ENCODE peak calls at places on chromosomes 5 and 9, in ten cellular contexts. K, G, Z, R, B, A, L, T, F and N are unnamed samples.

GRCh38 chr5:134227259-134227658 is 1.4 kb upstream of the PPP2CA start:
- DNase-seq in K (no peak), G (no peak), Z (no peak), R (no peak), B (peak), A (no peak), L (no peak), T (no peak), F (no peak), N (no peak)

GRCh38 chr5:171387970-171388815 is 544 bp downstream of the NPM1 start:
- DNase-seq in K (peak), G (peak), Z (peak), R (peak), B (peak), A (peak), L (peak), T (peak), F (peak), N (peak)

GRCh38 chr5:174328626-174329299 is 283.3 kb downstream of the NSG2 start:
- DNase-seq in K (no peak), G (no peak), Z (no peak), R (no peak), B (no peak), A (no peak), L (no peak), T (no peak), F (no peak), N (no peak)

GRCh38 chr5:167255931-167256330 is 1035.5 kb upstream of the WWC1 start:
- DNase-seq in K (no peak), G (no peak), Z (no peak), R (no peak), B (no peak), A (no peak), L (no peak), T (no peak), F (no peak), N (no peak)

GRCh38 chr5:76280494-76280893 is 122.6 kb upstream of the IQGAP2 start:
- DNase-seq in K (no peak), G (no peak), Z (no peak), R (no peak), B (no peak), A (no peak), L (no peak), T (no peak), F (no peak), N (no peak)

GRCh38 chr9:27359763-27360162 is 62.8 kb upstream of the EQTN start:
- DNase-seq in K (no peak), G (no peak), Z (no peak), R (no peak), B (no peak), A (no peak), L (no peak), T (no peak), F (no peak), N (no peak)

GRCh38 chr9:137030528-137030927 is 1.4 kb downstream of the FUT7 start:
- DNase-seq in K (no peak), G (no peak), Z (peak), R (no peak), B (peak), A (peak), L (no peak), T (no peak), F (no peak), N (no peak)

GRCh38 chr9:70413427-70413797 is 1.0 kb downstream of the KLF9 start:
- DNase-seq in K (no peak), G (no peak), Z (no peak), R (peak), B (no peak), A (peak), L (no peak), T (peak), F (no peak), N (peak)

GRCh38 chr5:138032028-138032571 is 779 bp downstream of the FAM13B start:
- DNase-seq in K (no peak), G (peak), Z (peak), R (peak), B (peak), A (peak), L (peak), T (peak), F (no peak), N (peak)

GRCh38 chr9:14203366-14204056 is 110.4 kb downstream of the NFIB start:
- DNase-seq in K (no peak), G (peak), Z (peak), R (peak), B (peak), A (no peak), L (no peak), T (no peak), F (peak), N (peak)

GRCh38 chr9:122179054-122179689 is 19.5 kb downstream of the MORN5 start:
- DNase-seq in K (no peak), G (no peak), Z (no peak), R (no peak), B (peak), A (no peak), L (no peak), T (no peak), F (no peak), N (no peak)

GRCh38 chr5:36156619-36157018 is 4.7 kb downstream of the SKP2 start:
- DNase-seq in K (no peak), G (no peak), Z (no peak), R (no peak), B (no peak), A (no peak), L (no peak), T (no peak), F (no peak), N (no peak)

GRCh38 chr5:165227515-165227914 is 1722.1 kb downstream of the MAT2B start:
- DNase-seq in K (no peak), G (no peak), Z (no peak), R (no peak), B (no peak), A (no peak), L (no peak), T (no peak), F (no peak), N (no peak)

GRCh38 chr9:96126321-96126881 is 175.6 kb downstream of the HSD17B3 start:
- DNase-seq in K (no peak), G (no peak), Z (no peak), R (no peak), B (peak), A (no peak), L (no peak), T (no peak), F (no peak), N (no peak)

GRCh38 chr5:31638748-31639418 is at the start of gene PDZD2:
- DNase-seq in K (peak), G (peak), Z (peak), R (peak), B (peak), A (peak), L (peak), T (no peak), F (peak), N (peak)

GRCh38 chr5:31637851-31638250 is 1.1 kb upstream of the PDZD2 start:
- DNase-seq in K (no peak), G (no peak), Z (no peak), R (no peak), B (no peak), A (no peak), L (no peak), T (no peak), F (no peak), N (no peak)

GRCh38 chr5:31639488-31640011 is 619 bp downstream of the PDZD2 start:
- DNase-seq in K (no peak), G (no peak), Z (no peak), R (peak), B (no peak), A (no peak), L (no peak), T (no peak), F (peak), N (no peak)

GRCh38 chr5:31640024-31640423 is 1.1 kb downstream of the PDZD2 start:
- DNase-seq in K (no peak), G (no peak), Z (no peak), R (peak), B (no peak), A (no peak), L (no peak), T (no peak), F (no peak), N (peak)

GRCh38 chr5:31638286-31638685 is 645 bp upstream of the PDZD2 start:
- DNase-seq in K (no peak), G (peak), Z (peak), R (peak), B (no peak), A (no peak), L (no peak), T (no peak), F (peak), N (peak)
- H3K4me3 ChIP-seq in K (peak), G (peak), Z (peak), R (peak), B (peak), A (peak), L (peak), T (no peak), F (peak), N (peak)

DNA sequence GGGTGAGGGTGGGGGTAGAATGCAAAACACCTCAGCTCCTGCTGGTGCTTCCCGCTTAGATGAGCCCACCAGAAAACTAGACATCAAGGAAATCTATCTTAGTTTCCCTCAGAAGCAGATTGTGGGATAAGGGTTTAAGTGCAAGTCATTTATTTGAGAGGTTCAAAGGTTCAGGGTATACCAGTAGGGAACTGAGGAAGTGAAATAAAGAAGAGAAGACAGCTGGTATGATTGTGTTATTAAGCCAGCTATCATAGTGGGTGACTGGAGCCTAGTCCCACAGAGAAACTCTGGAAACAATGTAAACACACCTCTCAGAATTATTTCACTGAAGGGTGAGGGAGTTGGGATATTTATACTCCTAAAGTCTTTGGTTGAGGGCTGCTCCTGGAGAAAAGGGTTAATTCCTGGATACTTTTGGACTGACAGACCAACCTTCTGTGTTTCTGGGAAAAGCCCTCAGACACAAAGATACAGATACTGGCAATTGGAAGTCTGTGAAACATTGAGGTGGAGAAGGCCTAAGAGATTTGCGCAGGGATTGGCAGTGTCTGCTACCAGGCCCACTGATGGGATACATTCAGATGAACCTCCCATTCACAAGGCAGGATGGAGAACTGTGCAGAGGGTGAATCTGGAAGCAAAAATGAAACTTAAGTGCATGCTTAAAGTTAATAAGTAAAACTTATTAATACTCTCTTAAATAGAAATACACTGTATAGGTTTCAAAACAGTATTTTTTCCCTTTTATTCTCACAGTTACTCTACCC is 6.4 kb upstream of the DCTN4 start:
- DNase-seq in K (no peak), G (no peak), Z (no peak), R (no peak), B (no peak), A (no peak), L (no peak), T (no peak), F (no peak), N (no peak)
- H3K27ac ChIP-seq in K (no peak), G (no peak), Z (no peak), R (no peak), B (no peak), A (no peak), L (no peak), T (no peak), F (no peak), N (no peak)

GRCh38 chr5:143758750-143759149 is 53.2 kb upstream of the HMHB1 start:
- DNase-seq in K (no peak), G (no peak), Z (no peak), R (no peak), B (no peak), A (no peak), L (no peak), T (no peak), F (no peak), N (no peak)
- H3K4me3 ChIP-seq in K (no peak), G (no peak), Z (no peak), R (no peak), B (no peak), A (no peak), L (no peak), T (no peak), F (no peak), N (no peak)

DNA sequence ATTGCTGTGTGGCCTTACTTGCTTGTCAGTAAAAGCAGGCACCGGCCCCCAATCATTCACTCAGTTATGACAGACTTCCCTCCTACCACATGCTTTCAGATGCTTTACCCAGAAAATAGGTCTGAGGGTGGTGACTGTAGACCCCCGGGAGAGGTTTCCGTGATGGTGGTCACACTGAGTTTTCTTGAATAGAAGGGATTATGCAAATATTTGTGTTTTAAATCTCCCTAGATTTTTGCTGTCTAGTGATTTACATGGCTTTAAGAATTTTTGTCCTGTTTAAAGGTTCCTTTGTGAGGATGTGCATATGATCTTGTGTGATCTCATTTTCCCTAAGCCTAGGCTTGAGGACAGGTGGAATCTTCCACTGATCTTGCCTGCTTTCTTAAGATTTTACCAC is 281.7 kb downstream of the FANCC start:
- DNase-seq in K (no peak), G (no peak), Z (no peak), R (no peak), B (no peak), A (no peak), L (no peak), T (no peak), F (no peak), N (no peak)
- H3K27ac ChIP-seq in K (no peak), G (peak), Z (peak), R (no peak), B (no peak), A (no peak), L (peak), T (peak), F (no peak), N (no peak)

GRCh38 chr9:20041717-20042116 is 252.9 kb upstream of the SLC24A2 start:
- DNase-seq in K (no peak), G (no peak), Z (no peak), R (no peak), B (no peak), A (peak), L (no peak), T (no peak), F (no peak), N (peak)

GRCh38 chr9:20042312-20042711 is 253.5 kb upstream of the SLC24A2 start:
- DNase-seq in K (no peak), G (no peak), Z (no peak), R (no peak), B (no peak), A (no peak), L (no peak), T (no peak), F (no peak), N (no peak)

GRCh38 chr9:20043461-20043860 is 254.6 kb upstream of the SLC24A2 start:
- DNase-seq in K (no peak), G (no peak), Z (no peak), R (no peak), B (no peak), A (no peak), L (no peak), T (no peak), F (no peak), N (no peak)

GRCh38 chr9:20044686-20045085 is 255.8 kb upstream of the SLC24A2 start:
- DNase-seq in K (no peak), G (no peak), Z (no peak), R (no peak), B (no peak), A (no peak), L (no peak), T (no peak), F (no peak), N (no peak)

GRCh38 chr9:20043035-20043434 is 254.2 kb upstream of the SLC24A2 start:
- DNase-seq in K (no peak), G (no peak), Z (no peak), R (no peak), B (no peak), A (no peak), L (no peak), T (no peak), F (no peak), N (no peak)
- H3K4me3 ChIP-seq in K (no peak), G (no peak), Z (no peak), R (no peak), B (no peak), A (peak), L (no peak), T (no peak), F (no peak), N (no peak)

GRCh38 chr9:129079829-129080228 is 1.1 kb upstream of the DOLPP1 start:
- DNase-seq in K (no peak), G (peak), Z (no peak), R (no peak), B (no peak), A (no peak), L (no peak), T (no peak), F (no peak), N (no peak)
- H3K27ac ChIP-seq in K (no peak), G (no peak), Z (no peak), R (no peak), B (peak), A (peak), L (no peak), T (no peak), F (no peak), N (no peak)